ENCODE peak calls at places on chromosomes 2 and 18, in four cellular contexts. D is A549, J is fibroblast of pulmonary artery, P is retinal pigment epithelial cell. U is an unnamed sample.

GRCh38 chr18:12435867-12436266 is 28.1 kb downstream of the PRELID3A start:
- DNase-seq in D (no peak), J (no peak), P (no peak), U (no peak)

GRCh38 chr18:63152096-63152495 is 167.5 kb downstream of the BCL2 start:
- DNase-seq in D (no peak), J (no peak), P (no peak), U (no peak)

GRCh38 chr2:135225781-135226180 is 173.7 kb downstream of the RAB3GAP1 start:
- DNase-seq in D (no peak), J (no peak), P (no peak), U (no peak)

GRCh38 chr2:61937881-61938280 is 32.4 kb downstream of the COMMD1 start:
- DNase-seq in D (no peak), J (no peak), P (no peak), U (no peak)

GRCh38 chr2:88764850-88765153 is 73.3 kb downstream of the RPIA start:
- DNase-seq in D (no peak), J (no peak), P (no peak), U (no peak)

GRCh38 chr2:119795309-119796303 is 35.9 kb downstream of the PTPN4 start:
- DNase-seq in D (no peak), J (no peak), P (no peak), U (no peak)

GRCh38 chr2:172293952-172294351 is 133.4 kb upstream of the ITGA6 start:
- DNase-seq in D (no peak), J (peak; percentile 80), P (no peak), U (no peak)

GRCh38 chr2:184030978-184031377 is 567.4 kb upstream of the ZNF804A start:
- DNase-seq in D (no peak), J (no peak), P (no peak), U (no peak)

GRCh38 chr18:48227206-48227605 is 182.0 kb downstream of the ZBTB7C start:
- DNase-seq in D (no peak), J (no peak), P (no peak), U (no peak)

GRCh38 chr2:162053066-162053807 is 20.8 kb downstream of the DPP4 start:
- DNase-seq in D (no peak), J (no peak), P (no peak), U (no peak)

GRCh38 chr2:59590802-59591201 is 962.7 kb downstream of the BCL11A start:
- DNase-seq in D (no peak), J (no peak), P (no peak), U (no peak)

DNA sequence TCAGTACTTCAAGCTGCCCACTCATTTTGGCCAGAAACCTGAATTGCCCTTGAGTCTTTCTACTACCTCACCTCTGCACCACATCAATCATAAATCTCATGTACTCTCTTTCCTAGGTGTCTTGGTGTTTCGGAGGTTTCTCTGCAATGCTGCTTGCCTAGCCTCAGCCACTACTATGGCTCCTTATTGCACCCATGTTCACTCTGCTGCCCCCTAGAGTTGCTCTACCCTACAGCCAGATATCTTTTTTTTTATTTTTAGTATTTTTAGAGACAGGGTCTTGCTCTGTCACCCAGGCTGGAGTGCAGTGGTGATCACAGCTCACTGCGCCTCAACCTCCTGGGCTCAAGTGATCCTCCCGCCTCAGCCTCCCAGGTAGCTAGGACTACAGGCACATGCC is 413.0 kb downstream of the PTPRM start:
- DNase-seq in D (no peak), J (no peak), P (no peak), U (no peak)
- TF ChIP-seq CTCF in D (peak; percentile 16), J (no peak), P (no peak), U (peak; percentile 40)

DNA sequence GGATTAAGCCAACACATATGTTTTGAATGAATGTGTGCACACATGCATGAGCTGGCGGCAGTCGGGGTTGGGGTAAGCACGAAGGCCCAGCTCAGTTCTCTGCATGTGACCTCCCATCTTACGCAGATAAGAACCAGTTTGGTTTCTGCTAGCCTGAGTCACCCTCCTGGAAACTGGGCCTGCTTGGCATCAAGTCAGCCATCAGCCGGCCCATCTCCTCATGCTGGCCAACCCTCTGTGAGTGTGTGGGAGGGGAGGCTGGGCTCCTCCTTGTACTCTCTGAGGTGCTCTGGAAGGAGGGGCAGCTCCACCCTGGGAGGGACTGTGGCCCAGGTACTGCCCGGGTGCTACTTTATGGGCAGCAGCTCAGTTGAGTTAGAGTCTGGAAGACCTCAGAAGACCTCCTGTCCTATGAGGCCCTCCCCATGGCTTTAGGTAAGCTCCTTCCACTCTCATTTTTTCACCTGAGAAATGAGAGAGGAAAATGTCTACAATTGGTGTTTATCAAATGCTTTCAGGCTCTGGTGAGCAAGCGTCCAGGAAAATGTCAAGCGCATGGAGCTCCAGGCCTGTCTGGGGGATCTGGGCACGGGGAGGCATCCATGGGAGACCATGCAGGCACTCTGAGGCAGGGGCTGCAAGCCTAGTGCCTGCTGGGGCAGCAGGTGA is 9.7 kb upstream of the IL1RN start:
- DNase-seq in D (no peak), J (peak; percentile 85), P (peak; percentile 69), U (no peak)
- H3K4me3 ChIP-seq in D (no peak overlapping the region), J (no peak overlapping the region), P (no peak overlapping the region), U (no peak overlapping the region)

GRCh38 chr2:107743274-107743673 is 83.4 kb upstream of the RGPD4 start:
- DNase-seq in D (no peak), J (no peak), P (no peak), U (no peak)

GRCh38 chr2:107742460-107743027 is 84.1 kb upstream of the RGPD4 start:
- DNase-seq in D (no peak), J (no peak), P (no peak), U (no peak)

GRCh38 chr2:107747964-107748583 is 78.6 kb upstream of the RGPD4 start:
- DNase-seq in D (no peak), J (no peak), P (no peak), U (no peak)

GRCh38 chr2:107740300-107740699 is 86.4 kb upstream of the RGPD4 start:
- DNase-seq in D (no peak), J (no peak), P (no peak), U (no peak)

GRCh38 chr2:107745100-107745499 is 81.6 kb upstream of the RGPD4 start:
- DNase-seq in D (no peak), J (no peak), P (no peak), U (no peak)
- TF ChIP-seq CTCF in D (no peak), J (no peak), P (no peak), U (no peak)

GRCh38 chr2:151040036-151040435 is 221.6 kb downstream of the RBM43 start:
- DNase-seq in D (no peak), J (peak; percentile 60), P (no peak), U (no peak)

GRCh38 chr2:151042938-151043337 is 218.7 kb downstream of the RBM43 start:
- DNase-seq in D (no peak), J (no peak), P (no peak), U (no peak)

DNA sequence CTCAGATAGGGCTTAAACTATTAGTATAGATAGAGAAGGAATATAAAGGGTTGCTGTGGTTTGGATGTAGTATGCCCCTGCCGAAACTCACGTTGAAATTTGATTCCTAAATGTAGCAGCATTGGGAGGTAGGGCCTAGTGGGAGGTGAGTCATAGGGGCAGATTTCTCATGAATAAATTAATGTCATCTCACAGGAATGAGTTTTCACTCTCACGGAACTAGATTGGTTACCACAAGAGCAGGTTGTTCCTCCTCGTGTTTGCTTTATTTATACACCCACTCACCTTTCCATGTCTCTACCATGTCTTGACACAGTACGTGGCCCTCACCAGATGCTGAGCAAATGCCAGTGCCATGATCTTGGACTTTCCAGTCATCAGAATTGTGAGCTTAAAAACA is 218.2 kb downstream of the RBM43 start:
- DNase-seq in D (no peak), J (peak; percentile 50), P (no peak), U (peak; percentile 83)
- H3K4me3 ChIP-seq in D (no peak overlapping the region), J (no peak overlapping the region), P (no peak overlapping the region), U (no peak overlapping the region)

GRCh38 chr2:236177967-236178909 is 10.1 kb upstream of the GBX2 start:
- DNase-seq in D (peak; percentile 87), J (peak; percentile 62), P (no peak), U (no peak)

GRCh38 chr2:236176951-236177350 is 8.8 kb upstream of the GBX2 start:
- DNase-seq in D (no peak), J (no peak), P (no peak), U (no peak)

GRCh38 chr2:236176417-236176816 is 8.2 kb upstream of the GBX2 start:
- DNase-seq in D (peak; percentile 75), J (peak; percentile 48), P (no peak), U (no peak)

GRCh38 chr2:236178921-236179652 is 10.9 kb upstream of the GBX2 start:
- DNase-seq in D (peak; percentile 37), J (peak; percentile 20), P (no peak), U (no peak)

DNA sequence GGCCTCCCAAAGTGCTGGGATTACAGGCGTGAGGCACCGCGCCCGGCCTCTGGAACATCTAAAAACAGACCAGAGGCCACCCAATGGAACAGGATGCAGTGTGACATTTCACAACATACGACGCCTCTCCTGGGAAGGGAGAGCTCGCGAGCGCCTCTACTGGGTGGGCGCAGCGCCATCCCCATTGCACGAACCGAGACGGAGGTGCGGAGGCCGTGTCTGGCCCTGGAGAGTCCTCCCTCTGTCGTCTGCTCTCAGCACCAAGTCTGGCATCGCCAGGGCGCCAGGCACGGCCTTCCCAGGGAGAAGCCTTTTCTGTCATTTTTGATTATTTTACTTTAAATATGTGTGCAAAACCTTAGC is 9.4 kb upstream of the GBX2 start:
- DNase-seq in D (peak; percentile 89), J (peak; percentile 42), P (no peak), U (no peak)
- TF ChIP-seq CTCF in D (no peak), J (peak; percentile 38), P (peak; percentile 65), U (peak; percentile 37)

GRCh38 chr2:217935245-217935879 is 67.4 kb downstream of the TNS1 start:
- DNase-seq in D (no peak), J (peak; percentile 87), P (no peak), U (no peak)
- H3K4me3 ChIP-seq in D (no peak overlapping the region), J (no peak overlapping the region), P (no peak overlapping the region), U (peak overlapping the region; percentile 32)

GRCh38 chr2:78993518-78994148 is 31.9 kb upstream of the REG3G start:
- DNase-seq in D (no peak), J (no peak), P (no peak), U (no peak)

GRCh38 chr2:78994789-78995188 is 30.7 kb upstream of the REG3G start:
- DNase-seq in D (no peak), J (no peak), P (no peak), U (no peak)

GRCh38 chr2:78992807-78993517 is 32.5 kb upstream of the REG3G start:
- DNase-seq in D (no peak), J (no peak), P (no peak), U (no peak)

DNA sequence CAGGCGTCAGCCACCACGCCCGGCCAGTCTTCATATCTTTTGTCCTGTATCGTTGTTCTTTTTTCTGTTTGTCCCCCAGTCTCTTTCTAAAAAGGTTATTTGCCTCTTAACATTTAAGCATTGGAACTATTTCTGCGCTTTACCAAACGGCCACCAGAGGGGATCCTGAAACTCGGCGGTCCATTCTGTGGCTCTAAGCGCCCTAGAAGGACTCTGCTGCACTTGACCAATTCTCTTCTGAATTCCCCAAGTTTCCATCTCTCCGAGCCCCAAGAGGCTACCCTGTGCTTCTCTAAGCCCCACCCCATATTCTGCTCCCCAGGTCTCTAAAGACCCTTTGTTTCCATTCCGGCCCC is 33.1 kb upstream of the REG3G start:
- DNase-seq in D (peak; percentile 30), J (peak; percentile 21), P (no peak), U (no peak)
- TF ChIP-seq CTCF in D (peak; percentile 22), J (peak; percentile 37), P (peak; percentile 74), U (peak; percentile 48)

GRCh38 chr2:10300997-10301945 is 1.4 kb upstream of the HPCAL1 start:
- DNase-seq in D (no peak), J (no peak), P (no peak), U (no peak)
- H3K4me3 ChIP-seq in D (peak overlapping the region; percentile 84), J (no peak overlapping the region), P (no peak overlapping the region), U (peak overlapping the region; percentile 60)